ENCODE peak calls at places on chromosomes 2 and 18, in eight cellular contexts. K is SK-N-SH, Q is lower lobe of right lung, O is Peyer's patch, Z is thyroid gland, B is MG63, H is GM06990, D is colonic mucosa. N is an unnamed sample.

GRCh38 chr2:168338292-168338691 is 90.9 kb upstream of the STK39 start:
- DNase-seq in K (no peak), Q (no peak), O (no peak), Z (no peak), B (no peak), H (no peak), D (no peak), N (no peak)

GRCh38 chr2:114496959-114497358 is 54.5 kb downstream of the DPP10 start:
- DNase-seq in K (no peak), Q (no peak), O (no peak), Z (no peak), B (no peak), H (no peak), D (no peak), N (no peak)

GRCh38 chr2:43228782-43229659 is 2.6 kb upstream of the ZFP36L2 start:
- DNase-seq in K (no peak), Q (peak; percentile 4), O (no peak), Z (no peak), B (no peak), H (peak; percentile 58), D (no peak), N (no peak)

GRCh38 chr18:21897811-21898210 is 157.2 kb downstream of the MIB1 start:
- DNase-seq in K (peak; percentile 72), Q (no peak), O (no peak), Z (peak; percentile 19), B (peak; percentile 14), H (no peak), D (peak; percentile 76), N (peak; percentile 70)

GRCh38 chr18:67938691-67939090 is 422.2 kb upstream of the DSEL start:
- DNase-seq in K (no peak), Q (no peak), O (no peak), Z (no peak), B (peak; percentile 9), H (no peak), D (no peak), N (no peak)

GRCh38 chr18:57786038-57786437 is 17.1 kb downstream of the ATP8B1 start:
- DNase-seq in K (no peak), Q (no peak), O (no peak), Z (no peak), B (no peak), H (no peak), D (peak; percentile 70), N (no peak)

GRCh38 chr2:201149064-201149820 is 33.3 kb downstream of the CFLAR start:
- DNase-seq in K (no peak), Q (no peak), O (no peak), Z (no peak), B (no peak), H (no peak), D (peak; percentile 49), N (no peak)

GRCh38 chr2:69567157-69567908 is 76.2 kb downstream of the AAK1 start:
- DNase-seq in K (no peak), Q (no peak), O (no peak), Z (no peak), B (peak; percentile 59), H (no peak), D (no peak), N (no peak)

GRCh38 chr18:12347895-12348294 is 29.1 kb downstream of the AFG3L2 start:
- DNase-seq in K (no peak), Q (no peak), O (no peak), Z (no peak), B (no peak), H (no peak), D (no peak), N (no peak)

DNA sequence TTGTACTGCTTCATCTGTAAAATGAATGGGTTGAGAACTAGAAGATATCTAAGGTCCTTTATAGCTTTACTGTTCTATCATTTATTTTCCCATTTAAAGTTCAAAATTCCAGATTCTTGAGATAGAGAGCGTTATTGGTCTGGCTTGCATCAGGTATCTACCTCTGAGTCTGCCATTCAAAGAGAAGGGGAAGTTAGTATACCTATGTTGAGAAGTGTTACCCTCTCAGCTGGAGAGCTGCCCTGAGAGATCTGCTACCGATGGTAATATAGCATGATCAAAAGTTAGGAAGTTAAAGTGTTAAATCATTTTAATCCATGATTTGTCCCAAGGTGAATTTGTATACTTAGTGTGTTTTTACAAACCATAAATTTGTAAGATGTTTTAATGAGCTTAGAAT is 7.4 kb downstream of the EPC2 start:
- DNase-seq in K (no peak), Q (no peak), O (no peak), Z (no peak), B (no peak), H (no peak), D (no peak), N (no peak)
- H3K4me3 ChIP-seq in K (no peak overlapping the region), Q (no peak overlapping the region), O (no peak overlapping the region), Z (no peak overlapping the region), B (no peak overlapping the region), H (no peak overlapping the region), D (no peak overlapping the region), N (no peak overlapping the region)

GRCh38 chr18:55138401-55138800 is 179.1 kb upstream of the CCDC68 start:
- DNase-seq in K (no peak), Q (no peak), O (no peak), Z (no peak), B (no peak), H (no peak), D (no peak), N (no peak)

GRCh38 chr18:55141318-55141717 is 182.1 kb upstream of the CCDC68 start:
- DNase-seq in K (no peak), Q (no peak), O (no peak), Z (no peak), B (peak; percentile 8), H (no peak), D (no peak), N (no peak)

GRCh38 chr18:55137602-55138001 is 178.3 kb upstream of the CCDC68 start:
- DNase-seq in K (no peak), Q (no peak), O (no peak), Z (no peak), B (no peak), H (no peak), D (no peak), N (no peak)

GRCh38 chr18:55136864-55137263 is 177.6 kb upstream of the CCDC68 start:
- DNase-seq in K (no peak), Q (no peak), O (no peak), Z (no peak), B (no peak), H (no peak), D (no peak), N (no peak)

DNA sequence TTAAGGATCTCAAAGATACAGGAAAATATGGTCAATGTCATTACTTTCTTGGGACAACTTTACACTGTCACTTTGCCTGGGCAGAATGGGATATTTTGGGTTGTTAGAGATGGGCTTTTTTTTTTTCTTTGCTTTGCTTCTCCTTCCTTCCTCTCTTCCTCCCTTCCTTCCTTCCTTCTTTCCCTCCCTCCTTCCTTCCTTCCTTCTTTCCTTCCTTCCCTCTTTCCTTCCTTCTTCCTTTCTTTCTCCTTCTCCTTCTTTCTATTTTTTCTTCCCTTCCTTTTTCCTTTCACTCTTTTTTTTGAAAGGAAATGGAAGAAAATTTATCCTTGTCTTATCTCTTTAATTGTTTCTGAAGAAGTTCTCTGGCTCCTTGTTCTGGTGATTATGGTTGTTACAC is 180.0 kb upstream of the CCDC68 start:
- DNase-seq in K (no peak), Q (no peak), O (no peak), Z (no peak), B (no peak), H (no peak), D (no peak), N (no peak)
- H3K27me3 ChIP-seq in K (no peaks in the 10 kb centered on the region), Q (no peaks in the 10 kb centered on the region), O (no peaks in the 10 kb centered on the region), Z (no peaks in the 10 kb centered on the region), B (no peaks in the 10 kb centered on the region), H (no peaks in the 10 kb centered on the region), D (no peaks in the 10 kb centered on the region), N (no peaks in the 10 kb centered on the region)

GRCh38 chr2:47312504-47312875 is 90.5 kb upstream of the MSH2 start:
- DNase-seq in K (no peak), Q (no peak), O (no peak), Z (no peak), B (no peak), H (no peak), D (no peak), N (no peak)

GRCh38 chr2:47310801-47311560 is 92.0 kb upstream of the MSH2 start:
- DNase-seq in K (peak; percentile 70), Q (peak; percentile 46), O (peak; percentile 75), Z (peak; percentile 79), B (no peak), H (no peak), D (peak; percentile 65), N (no peak)

GRCh38 chr2:47311764-47312503 is 91.0 kb upstream of the MSH2 start:
- DNase-seq in K (no peak), Q (no peak), O (no peak), Z (no peak), B (no peak), H (no peak), D (no peak), N (no peak)

GRCh38 chr2:47309472-47309951 is 93.4 kb upstream of the MSH2 start:
- DNase-seq in K (no peak), Q (peak; percentile 17), O (peak; percentile 73), Z (no peak), B (no peak), H (no peak), D (no peak), N (no peak)

DNA sequence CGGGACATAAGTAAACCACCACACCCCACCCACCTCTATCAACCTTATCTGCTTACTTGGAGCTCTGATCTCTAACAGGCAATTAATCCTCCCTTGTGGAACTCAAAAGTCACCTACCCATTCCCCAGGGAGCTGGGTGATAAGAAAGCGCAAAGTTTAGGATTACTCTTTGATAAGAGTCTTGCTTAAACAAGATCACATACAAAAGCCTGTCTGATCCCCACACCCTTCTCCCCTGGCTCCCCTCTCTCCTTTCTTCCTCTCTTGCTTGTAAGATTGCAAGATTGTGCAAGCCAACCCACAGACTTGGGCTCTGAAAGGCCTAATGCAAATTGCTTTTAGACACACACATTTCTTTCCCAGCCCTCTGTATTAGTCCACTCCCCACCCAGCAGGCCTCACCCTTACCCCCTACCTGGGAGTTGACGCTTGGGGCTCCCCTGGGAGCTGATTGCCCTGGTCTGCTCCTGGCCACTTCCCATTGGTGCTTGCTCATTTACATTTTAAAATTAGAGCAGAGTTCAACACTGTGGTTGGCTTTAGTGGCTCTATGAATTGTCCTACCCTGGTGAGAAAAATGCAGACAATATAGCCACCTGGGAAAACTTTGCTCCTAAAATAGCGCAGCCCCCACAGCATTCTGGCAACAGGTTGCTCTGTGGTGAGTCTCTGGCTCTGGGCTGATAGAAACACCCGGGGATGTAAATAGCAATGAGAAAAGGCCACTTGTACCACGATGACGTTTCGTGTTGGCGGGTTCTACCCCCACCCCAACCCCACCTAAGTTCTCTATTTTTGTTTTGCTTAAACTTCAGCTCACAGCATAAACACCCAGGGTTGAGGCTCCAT is 92.8 kb upstream of the MSH2 start:
- DNase-seq in K (no peak), Q (peak; percentile 39), O (peak; percentile 79), Z (peak; percentile 13), B (no peak), H (peak; percentile 89), D (peak; percentile 77), N (no peak)
- H3K4me3 ChIP-seq in K (no peak overlapping the region), Q (no peak overlapping the region), O (no peak overlapping the region), Z (no peak overlapping the region), B (no peak overlapping the region), H (peak overlapping the region; percentile 1), D (no peak overlapping the region), N (no peak overlapping the region)

GRCh38 chr2:85758361-85759256 is 4.8 kb downstream of the ATOH8 start:
- DNase-seq in K (peak; percentile 84), Q (no peak), O (no peak), Z (no peak), B (no peak), H (no peak), D (no peak), N (no peak)
- H3K27me3 ChIP-seq in K (no peaks in the 10 kb centered on the region), Q (peaks cover 7% of the 10 kb centered on the region), O (no peaks in the 10 kb centered on the region), Z (no peaks in the 10 kb centered on the region), B (no peaks in the 10 kb centered on the region), H (no peaks in the 10 kb centered on the region), D (peaks cover 23% of the 10 kb centered on the region), N (peaks cover 37% of the 10 kb centered on the region)